ENCODE peak calls at places on chromosomes 2 and 18, in four cellular contexts. A, G, D and T are unnamed samples.

GRCh38 chr2:189698020-189698887 is 23.8 kb downstream of the ANKAR start:
- DNase-seq in A (peak), G (no peak), D (peak), T (no peak)

GRCh38 chr18:67973916-67974315 is 457.4 kb upstream of the DSEL start:
- DNase-seq in A (no peak), G (no peak), D (no peak), T (no peak)

GRCh38 chr2:215436705-215437570 is 1.1 kb upstream of the FN1 start:
- DNase-seq in A (no peak), G (no peak), D (no peak), T (no peak)

GRCh38 chr2:121748202-121748601 is 7.2 kb upstream of the TSN start:
- DNase-seq in A (no peak), G (no peak), D (peak), T (no peak)

GRCh38 chr2:152701198-152701597 is 16.1 kb downstream of the PRPF40A start:
- DNase-seq in A (no peak), G (no peak), D (no peak), T (no peak)

GRCh38 chr2:60641866-60642788 is 88.7 kb upstream of the BCL11A start:
- DNase-seq in A (peak), G (peak), D (peak), T (no peak)

GRCh38 chr2:238380336-238380735 is 46.4 kb upstream of the ASB1 start:
- DNase-seq in A (no peak), G (no peak), D (no peak), T (no peak)

GRCh38 chr2:222283634-222284033 is 15.2 kb downstream of the PAX3 start:
- DNase-seq in A (no peak), G (no peak), D (no peak), T (no peak)

GRCh38 chr2:230660294-230661060 is 52.2 kb upstream of the CAB39 start:
- DNase-seq in A (peak), G (no peak), D (peak), T (peak)

GRCh38 chr2:196486145-196486544 is 153.4 kb upstream of the CCDC150 start:
- DNase-seq in A (no peak), G (no peak), D (no peak), T (no peak)

GRCh38 chr2:119025013-119025412 is 83.0 kb downstream of the MARCO start:
- DNase-seq in A (no peak), G (peak), D (no peak), T (no peak)

GRCh38 chr2:140349695-140350094 is 1569.5 kb upstream of the NXPH2 start:
- DNase-seq in A (no peak), G (no peak), D (no peak), T (no peak)

GRCh38 chr18:22275706-22276333 is 106.4 kb downstream of the GATA6 start:
- DNase-seq in A (no peak), G (no peak), D (no peak), T (no peak)

GRCh38 chr2:168047291-168047690 is 200.1 kb downstream of the STK39 start:
- DNase-seq in A (no peak), G (no peak), D (peak), T (no peak)

GRCh38 chr2:187684181-187684580 is 129.9 kb upstream of the TFPI start:
- DNase-seq in A (no peak), G (no peak), D (no peak), T (no peak)

GRCh38 chr2:47568164-47568861 is 165.4 kb downstream of the MSH2 start:
- DNase-seq in A (no peak), G (no peak), D (no peak), T (no peak)

GRCh38 chr2:189249901-189250300 is 70.3 kb upstream of the COL5A2 start:
- DNase-seq in A (no peak), G (no peak), D (no peak), T (no peak)

GRCh38 chr2:25586726-25587144 is 86.6 kb downstream of the DTNB start:
- DNase-seq in A (no peak), G (no peak), D (no peak), T (peak)

GRCh38 chr2:189412330-189412953 is 28.8 kb upstream of the WDR75 start:
- DNase-seq in A (peak), G (peak), D (peak), T (no peak)

GRCh38 chr18:48923746-48924580 is 26.8 kb downstream of the SMAD7 start:
- DNase-seq in A (no peak), G (no peak), D (no peak), T (no peak)

GRCh38 chr18:36153203-36153602 is 23.5 kb downstream of the ELP2 start:
- DNase-seq in A (no peak), G (no peak), D (peak), T (no peak)

GRCh38 chr2:236397681-236398080 is 133.5 kb upstream of the ASB18 start:
- DNase-seq in A (no peak), G (no peak), D (no peak), T (no peak)

GRCh38 chr2:240991378-240992263 is 6.8 kb upstream of the SNED1 start:
- DNase-seq in A (no peak), G (peak), D (peak), T (no peak)

GRCh38 chr18:80046011-80046410 is 11.8 kb downstream of the RBFA start:
- DNase-seq in A (no peak), G (no peak), D (no peak), T (no peak)
- TF ChIP-seq RAD21 in A (no peak), G (no peak), D (no peak), T (no peak)

GRCh38 chr2:10798783-10799182 is 13.8 kb downstream of the PDIA6 start:
- DNase-seq in A (peak), G (no peak), D (no peak), T (no peak)
- TF ChIP-seq BRCA1 in A (no peak), G (no peak), D (no peak), T (no peak)

DNA sequence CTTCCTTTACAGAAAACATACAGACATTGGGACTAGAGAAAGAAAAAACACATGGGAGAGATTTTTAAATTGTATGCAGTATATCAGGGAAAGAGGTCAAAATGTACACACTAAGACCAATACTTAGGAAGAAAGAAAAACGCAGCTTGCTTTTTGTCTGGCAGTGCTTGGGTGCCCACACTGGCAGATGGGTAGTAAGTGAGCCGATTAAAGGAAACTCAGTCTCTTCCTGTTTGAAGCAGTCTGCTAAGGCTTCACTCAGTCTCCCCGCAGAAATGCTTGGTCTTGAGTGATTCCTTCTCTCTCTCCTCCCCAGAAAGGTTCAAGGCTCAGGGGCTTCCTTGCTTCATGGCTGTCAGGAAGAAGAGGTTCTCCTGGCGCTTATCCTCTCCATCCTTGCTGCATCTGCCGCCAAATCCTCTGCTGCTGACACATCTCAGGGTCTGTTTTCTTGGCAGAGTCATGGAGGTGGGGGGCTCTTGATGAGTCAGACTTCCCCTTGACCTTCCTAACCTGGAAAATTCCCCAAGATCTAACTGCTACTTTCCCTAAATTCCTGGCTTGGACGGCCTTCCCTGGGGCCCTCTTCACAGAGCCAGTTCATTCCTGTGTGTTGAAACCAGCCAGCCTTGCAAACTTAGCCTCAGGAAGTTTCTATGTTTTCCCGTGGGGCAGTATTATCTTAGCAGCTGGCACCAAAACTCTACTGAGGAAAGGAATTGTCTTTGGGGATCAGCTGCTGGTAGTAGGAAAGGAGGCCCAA is 10.5 kb upstream of the TMSB10 start:
- DNase-seq in A (no peak), G (no peak), D (no peak), T (no peak)
- TF ChIP-seq SRF in A (no peak), G (no peak), D (no peak), T (no peak)

DNA sequence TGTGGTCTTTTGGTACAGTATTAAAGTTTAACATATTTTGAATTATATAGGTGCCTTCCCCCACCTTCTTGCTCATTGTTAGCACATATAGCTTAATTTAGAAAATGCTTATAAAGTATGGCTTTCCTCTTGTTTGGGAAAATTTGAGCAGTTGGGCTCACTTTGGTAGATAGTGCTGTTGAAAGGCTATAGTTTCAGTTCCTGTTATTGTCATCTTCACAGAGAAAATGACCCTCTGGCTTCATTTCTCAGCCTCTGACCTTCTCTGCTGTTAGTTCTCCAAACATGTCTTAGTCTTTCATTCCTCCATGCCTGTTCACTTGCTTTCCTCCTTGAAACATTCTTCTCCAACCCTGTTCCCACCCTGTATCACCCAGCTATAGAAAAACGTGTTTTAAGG is 200.6 kb downstream of the WDR7 start:
- DNase-seq in A (no peak), G (no peak), D (no peak), T (peak)
- TF ChIP-seq RAD21 in A (no peak), G (no peak), D (no peak), T (no peak)

DNA sequence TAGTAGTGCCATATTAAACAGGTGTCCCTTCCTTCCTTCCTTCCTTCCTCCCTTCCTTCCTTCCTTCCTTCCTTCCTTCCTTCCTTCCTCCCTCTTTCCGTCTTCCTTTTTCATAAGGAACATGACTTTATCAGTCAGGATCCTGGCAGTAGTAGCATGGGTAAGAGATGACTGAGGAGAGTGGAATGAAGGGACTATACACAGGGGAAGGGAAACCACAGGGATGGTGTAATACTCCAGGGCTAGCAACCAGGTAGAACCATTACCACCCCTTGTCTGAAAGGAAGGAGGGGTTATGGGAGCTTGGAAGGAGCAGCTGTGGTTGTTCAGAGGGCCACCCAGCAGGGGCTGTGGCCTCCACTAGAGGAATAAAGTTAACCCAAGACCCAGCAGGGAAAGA is 23.2 kb upstream of the KDM3A start:
- DNase-seq in A (no peak), G (no peak), D (no peak), T (no peak)
- TF ChIP-seq BRCA1 in A (no peak), G (no peak), D (no peak), T (no peak)

GRCh38 chr2:28926837-28927236 is 32.4 kb downstream of the WDR43 start:
- DNase-seq in A (no peak), G (no peak), D (no peak), T (no peak)

GRCh38 chr2:28929581-28929980 is 35.1 kb downstream of the WDR43 start:
- DNase-seq in A (no peak), G (no peak), D (no peak), T (no peak)

GRCh38 chr2:28927878-28928277 is 33.4 kb downstream of the WDR43 start:
- DNase-seq in A (no peak), G (no peak), D (no peak), T (no peak)

DNA sequence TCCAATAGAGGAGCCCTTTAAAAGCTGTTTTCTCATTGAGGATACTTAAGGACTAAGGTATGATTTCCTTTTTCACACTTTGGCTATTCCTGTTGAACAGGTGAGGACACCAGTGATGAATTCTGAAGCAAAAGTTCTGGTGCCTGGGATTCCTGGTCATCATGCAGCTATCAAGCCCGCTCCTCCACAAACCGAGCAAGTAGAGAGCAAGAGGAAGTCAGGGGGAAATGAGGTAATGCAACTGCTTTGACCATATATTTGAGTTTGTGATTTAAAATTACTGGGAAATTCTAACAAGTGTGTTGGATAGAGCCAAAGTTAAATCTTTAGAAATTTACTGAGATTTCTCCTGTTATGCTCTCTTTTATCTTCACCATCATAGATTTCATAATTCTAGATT is 33.0 kb downstream of the WDR43 start:
- DNase-seq in A (no peak), G (no peak), D (no peak), T (no peak)
- TF ChIP-seq SRF in A (no peak), G (no peak), D (no peak), T (no peak)

DNA sequence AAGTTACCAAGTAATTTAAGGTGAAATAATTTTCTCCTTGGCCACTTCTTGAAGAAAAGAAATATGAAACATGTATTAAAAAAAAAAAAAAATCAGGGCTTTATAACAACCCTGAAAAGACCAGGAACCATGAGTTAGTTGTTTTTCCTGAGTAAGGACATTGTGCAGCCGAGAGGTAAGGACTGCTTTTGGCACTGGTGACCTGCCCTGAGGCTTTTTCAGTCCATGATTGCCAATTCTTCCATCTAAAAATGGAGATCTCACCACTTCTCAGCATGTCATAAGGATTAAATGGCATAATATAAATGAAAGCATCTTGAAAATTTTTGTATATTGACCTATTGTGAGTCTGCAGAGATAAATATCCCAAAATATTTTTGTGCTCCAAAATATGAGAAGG is 244.3 kb downstream of the NRXN1 start:
- DNase-seq in A (no peak), G (no peak), D (no peak), T (no peak)
- TF ChIP-seq RAD21 in A (no peak), G (no peak), D (no peak), T (no peak)

GRCh38 chr2:20147351-20147750 is 77.6 kb downstream of the SDC1 start:
- DNase-seq in A (no peak), G (no peak), D (no peak), T (no peak)

GRCh38 chr2:20146401-20146800 is 78.5 kb downstream of the SDC1 start:
- DNase-seq in A (no peak), G (no peak), D (no peak), T (no peak)

GRCh38 chr2:20144196-20144595 is 80.7 kb downstream of the SDC1 start:
- DNase-seq in A (no peak), G (no peak), D (no peak), T (no peak)

GRCh38 chr2:20144861-20145260 is 80.1 kb downstream of the SDC1 start:
- DNase-seq in A (no peak), G (no peak), D (no peak), T (no peak)

GRCh38 chr2:20145497-20146193 is 79.3 kb downstream of the SDC1 start:
- DNase-seq in A (peak), G (no peak), D (no peak), T (peak)
- TF ChIP-seq BRCA1 in A (no peak), G (no peak), D (no peak), T (no peak)

DNA sequence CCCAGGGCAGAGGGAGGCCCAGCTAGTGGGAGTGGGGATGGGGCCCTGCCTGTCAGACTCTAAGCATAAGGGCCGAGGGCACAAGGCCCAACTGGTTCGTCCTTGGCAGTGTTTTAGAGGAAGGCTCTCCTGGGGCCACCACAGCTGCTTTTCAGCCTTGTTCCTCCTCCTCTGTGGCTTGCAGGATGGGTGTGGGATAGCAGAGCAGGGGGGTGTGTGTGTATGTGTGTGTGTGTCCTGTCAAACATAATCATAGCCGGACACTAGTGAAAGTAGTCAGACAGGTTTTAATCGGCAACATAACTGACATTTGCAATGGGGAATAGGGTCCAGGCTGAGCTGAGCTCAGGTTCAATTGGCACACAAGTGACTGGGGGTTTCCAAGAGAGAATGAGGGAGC is 114.2 kb downstream of the SEPTIN10 start:
- DNase-seq in A (no peak), G (no peak), D (no peak), T (no peak)
- TF ChIP-seq SRF in A (no peak), G (no peak), D (no peak), T (no peak)